ENCODE peak calls at places on chromosomes 6 and 20, in four cellular contexts. Z is H1; B is CD8-positive, alpha-beta T cell; N is GM23248. O is an unnamed sample.

GRCh38 chr20:20364016-20364746 is 3.7 kb upstream of the INSM1 start:
- DNase-seq in Z (peak; percentile 84), B (no peak), N (no peak), O (no peak)

GRCh38 chr6:52931351-52931750 is 21.9 kb upstream of the GSTA3 start:
- DNase-seq in Z (no peak), B (no peak), N (no peak), O (no peak)

GRCh38 chr20:12847862-12848261 is 160.9 kb upstream of the SPTLC3 start:
- DNase-seq in Z (no peak), B (no peak), N (peak; percentile 19), O (no peak)

GRCh38 chr6:140590641-140591040 is 1216.2 kb upstream of the CITED2 start:
- DNase-seq in Z (no peak), B (no peak), N (peak; percentile 45), O (no peak)

GRCh38 chr20:11271319-11271718 is 597.5 kb upstream of the JAG1 start:
- DNase-seq in Z (peak; percentile 66), B (no peak), N (no peak), O (no peak)

GRCh38 chr20:2750343-2751251 is 49.8 kb downstream of the CPXM1 start:
- DNase-seq in Z (peak; percentile 80), B (no peak), N (peak; percentile 76), O (no peak)

GRCh38 chr6:150322452-150322851 is 46.4 kb upstream of the IYD start:
- DNase-seq in Z (no peak), B (no peak), N (no peak), O (no peak)

GRCh38 chr6:89604662-89605061 is 33.9 kb downstream of the LYRM2 start:
- DNase-seq in Z (no peak), B (no peak), N (no peak), O (no peak)

GRCh38 chr6:37130704-37131103 is 39.2 kb upstream of the PIM1 start:
- DNase-seq in Z (no peak), B (no peak), N (peak; percentile 63), O (no peak)

GRCh38 chr6:106729848-106730247 is 100.5 kb downstream of the QRSL1 start:
- DNase-seq in Z (no peak), B (no peak), N (no peak), O (no peak)

GRCh38 chr6:113744886-113745285 is 112.3 kb upstream of the MARCKS start:
- DNase-seq in Z (no peak), B (no peak), N (no peak), O (no peak)

GRCh38 chr6:149903938-149904611 is 6.2 kb upstream of the RAET1E start:
- DNase-seq in Z (no peak), B (no peak), N (no peak), O (no peak)

GRCh38 chr6:83636800-83637199 is 72.1 kb downstream of the SNAP91 start:
- DNase-seq in Z (no peak), B (no peak), N (no peak), O (no peak)

DNA sequence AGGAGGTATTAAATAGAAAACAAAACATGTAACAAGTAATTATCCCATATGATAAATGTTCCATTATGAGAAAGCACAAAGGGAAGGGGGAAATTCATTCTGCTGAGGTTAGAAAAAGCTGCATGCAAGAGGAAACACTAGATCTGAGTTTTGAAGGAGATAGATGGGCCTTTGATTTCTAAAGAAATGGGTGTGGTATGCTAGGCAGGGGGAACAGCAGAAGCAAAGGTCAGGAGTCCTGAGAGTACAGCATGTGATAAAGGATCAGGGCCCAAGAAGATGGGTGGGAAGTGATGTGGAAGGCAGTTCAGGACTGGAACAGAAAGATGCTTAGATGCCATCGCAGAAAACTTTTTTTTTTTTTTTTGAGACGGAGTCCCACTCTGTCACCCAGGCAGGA is 126.3 kb downstream of the ALDH8A1 start:
- DNase-seq in Z (no peak), B (no peak), N (no peak), O (no peak)
- H3K4me3 ChIP-seq in Z (no peak overlapping the region), B (no peak overlapping the region), N (no peak overlapping the region), O (no peak overlapping the region)

GRCh38 chr20:61977387-61977786 is 88.3 kb downstream of the TAF4 start:
- DNase-seq in Z (no peak), B (no peak), N (no peak), O (no peak)
- H3K4me1 ChIP-seq in Z (no peaks in the 10 kb centered on the region), B (no peaks in the 10 kb centered on the region), N (no peaks in the 10 kb centered on the region), O (no peaks in the 10 kb centered on the region)

DNA sequence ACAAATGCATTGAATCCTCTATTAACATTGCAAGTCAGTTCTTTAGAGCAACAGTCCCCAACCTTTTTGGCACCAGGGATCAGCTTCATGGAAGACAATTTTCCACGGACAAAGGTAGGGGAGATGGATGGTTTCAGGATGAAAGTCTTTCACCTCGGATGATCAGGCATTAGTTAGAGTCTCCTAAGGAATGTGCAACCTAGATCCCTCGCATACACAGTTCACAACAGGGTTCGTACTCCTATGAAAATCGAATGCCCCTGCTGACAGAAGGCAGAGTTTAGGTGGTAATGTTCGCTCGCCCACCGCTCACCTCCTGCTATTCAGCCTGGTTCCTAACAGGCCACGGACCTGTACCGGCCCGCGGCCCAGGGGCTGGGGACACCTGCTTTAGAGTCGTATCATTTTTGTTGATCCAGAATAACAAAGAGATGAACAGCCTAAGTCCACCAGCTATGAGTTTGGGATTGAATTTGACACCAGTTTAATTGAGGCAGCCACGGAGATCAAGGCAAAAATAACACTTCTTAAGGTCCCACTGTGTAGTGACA is 108.3 kb downstream of the TSHZ2 start:
- DNase-seq in Z (no peak), B (no peak), N (no peak), O (no peak)
- H3K27ac ChIP-seq in Z (no peak overlapping the region), B (no peak overlapping the region), N (no peak overlapping the region), O (peak overlapping the region; percentile 71)

DNA sequence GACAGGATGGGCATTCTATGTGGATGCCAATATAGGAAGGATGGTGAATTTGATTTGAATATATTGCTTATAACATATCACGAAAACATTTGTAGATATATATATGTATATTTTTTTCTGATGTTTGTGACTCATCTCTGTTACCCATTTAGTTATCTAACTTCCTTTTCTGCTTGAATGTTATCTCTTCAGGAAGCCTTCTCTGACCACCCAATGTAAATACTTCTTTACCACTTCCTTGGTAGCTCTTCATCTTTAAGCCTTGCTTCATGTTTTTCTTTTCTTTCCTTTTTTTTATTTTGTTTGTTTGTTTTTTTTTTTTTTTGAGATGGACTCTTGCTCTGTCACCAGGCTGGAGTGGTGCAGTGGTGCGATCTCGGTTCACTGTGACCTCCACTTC is 260.5 kb upstream of the EPHA7 start:
- DNase-seq in Z (no peak), B (no peak), N (no peak), O (no peak)
- H3K4me3 ChIP-seq in Z (no peak overlapping the region), B (no peak overlapping the region), N (no peak overlapping the region), O (no peak overlapping the region)

GRCh38 chr6:11245406-11245990 is 13.0 kb upstream of the NEDD9 start:
- DNase-seq in Z (no peak), B (no peak), N (peak; percentile 55), O (no peak)
- H3K4me1 ChIP-seq in Z (no peaks in the 10 kb centered on the region), B (no peaks in the 10 kb centered on the region), N (peaks cover 15% of the 10 kb centered on the region), O (no peaks in the 10 kb centered on the region)

GRCh38 chr6:169701218-169701952 is 444 bp downstream of the WDR27 start:
- DNase-seq in Z (no peak), B (no peak), N (no peak), O (no peak)
- H3K27ac ChIP-seq in Z (peak overlapping the region; percentile 88), B (peak overlapping the region; percentile 95), N (peak overlapping the region; percentile 84), O (peak overlapping the region; percentile 88)

GRCh38 chr20:53503517-53503919 is 90.1 kb downstream of the ZNF217 start:
- DNase-seq in Z (no peak), B (no peak), N (no peak), O (no peak)
- H3K4me3 ChIP-seq in Z (peak overlapping the region; percentile 38), B (no peak overlapping the region), N (no peak overlapping the region), O (peak overlapping the region; percentile 38)